ENCODE peak calls at places on chromosomes 16 and 17, in seven cellular contexts. One of them, this sample, is unnamed.

GRCh38 chr16:65782537-65783290 is 583.8 kb upstream of the CDH5 start:
- DNase-seq in endothelial cell: no peak
- DNase-seq in choroid plexus epithelial cell: peak
- DNase-seq in body of pancreas: no peak
- DNase-seq in ascending aorta: no peak
- DNase-seq in left ventricle myocardium inferior: no peak
- DNase-seq in psoas muscle: no peak
- DNase-seq in this sample: no peak

GRCh38 chr16:15576960-15577958 is 65.7 kb downstream of the MARF1 start:
- DNase-seq in left ventricle myocardium inferior: no peak
- DNase-seq in body of pancreas: no peak
- DNase-seq in choroid plexus epithelial cell: no peak
- DNase-seq in ascending aorta: no peak
- DNase-seq in endothelial cell: no peak
- DNase-seq in psoas muscle: no peak
- DNase-seq in this sample: no peak

GRCh38 chr17:72407336-72408121 is 286.7 kb downstream of the SOX9 start:
- DNase-seq in left ventricle myocardium inferior: peak
- DNase-seq in choroid plexus epithelial cell: peak
- DNase-seq in ascending aorta: peak
- DNase-seq in body of pancreas: peak
- DNase-seq in psoas muscle: peak
- DNase-seq in endothelial cell: no peak
- DNase-seq in this sample: peak

GRCh38 chr17:27993161-27993695 is 49.2 kb upstream of the NLK start:
- DNase-seq in ascending aorta: no peak
- DNase-seq in left ventricle myocardium inferior: no peak
- DNase-seq in endothelial cell: no peak
- DNase-seq in body of pancreas: no peak
- DNase-seq in choroid plexus epithelial cell: no peak
- DNase-seq in psoas muscle: no peak
- DNase-seq in this sample: no peak

GRCh38 chr17:29742210-29742513 is 119.5 kb upstream of the CORO6 start:
- DNase-seq in left ventricle myocardium inferior: no peak
- DNase-seq in ascending aorta: no peak
- DNase-seq in body of pancreas: no peak
- DNase-seq in endothelial cell: no peak
- DNase-seq in choroid plexus epithelial cell: no peak
- DNase-seq in psoas muscle: no peak
- DNase-seq in this sample: no peak

GRCh38 chr17:1422907-1423306 is 22.9 kb upstream of the YWHAE start:
- DNase-seq in ascending aorta: peak
- DNase-seq in choroid plexus epithelial cell: peak
- DNase-seq in body of pancreas: no peak
- DNase-seq in endothelial cell: no peak
- DNase-seq in left ventricle myocardium inferior: no peak
- DNase-seq in psoas muscle: peak
- DNase-seq in this sample: no peak

GRCh38 chr16:86598607-86599318 is 20.4 kb downstream of the FOXL1 start:
- DNase-seq in choroid plexus epithelial cell: no peak
- DNase-seq in endothelial cell: no peak
- DNase-seq in psoas muscle: no peak
- DNase-seq in left ventricle myocardium inferior: no peak
- DNase-seq in ascending aorta: peak
- DNase-seq in body of pancreas: no peak
- DNase-seq in this sample: no peak

GRCh38 chr17:28045304-28045703 is 2.8 kb downstream of the NLK start:
- DNase-seq in body of pancreas: no peak
- DNase-seq in endothelial cell: no peak
- DNase-seq in ascending aorta: no peak
- DNase-seq in choroid plexus epithelial cell: no peak
- DNase-seq in left ventricle myocardium inferior: no peak
- DNase-seq in psoas muscle: no peak
- DNase-seq in this sample: no peak

GRCh38 chr17:65243838-65244237 is 106.7 kb downstream of the RGS9 start:
- DNase-seq in body of pancreas: no peak
- DNase-seq in choroid plexus epithelial cell: peak
- DNase-seq in psoas muscle: no peak
- DNase-seq in ascending aorta: peak
- DNase-seq in left ventricle myocardium inferior: no peak
- DNase-seq in endothelial cell: no peak
- DNase-seq in this sample: no peak

GRCh38 chr17:13182854-13183253 is 165.0 kb upstream of the ELAC2 start:
- DNase-seq in body of pancreas: no peak
- DNase-seq in choroid plexus epithelial cell: no peak
- DNase-seq in endothelial cell: no peak
- DNase-seq in left ventricle myocardium inferior: no peak
- DNase-seq in psoas muscle: no peak
- DNase-seq in ascending aorta: no peak
- DNase-seq in this sample: no peak

GRCh38 chr16:64933890-64934289 is 188.0 kb downstream of the CDH11 start:
- DNase-seq in body of pancreas: no peak
- DNase-seq in left ventricle myocardium inferior: peak
- DNase-seq in psoas muscle: no peak
- DNase-seq in endothelial cell: no peak
- DNase-seq in ascending aorta: no peak
- DNase-seq in choroid plexus epithelial cell: peak
- DNase-seq in this sample: no peak

GRCh38 chr16:87322833-87323726 is 5.9 kb upstream of the C16orf95 start:
- DNase-seq in left ventricle myocardium inferior: no peak
- DNase-seq in choroid plexus epithelial cell: no peak
- DNase-seq in body of pancreas: no peak
- DNase-seq in psoas muscle: peak
- DNase-seq in ascending aorta: peak
- DNase-seq in endothelial cell: no peak
- DNase-seq in this sample: no peak

GRCh38 chr17:36575028-36575427 is 16.7 kb upstream of the DHRS11 start:
- DNase-seq in choroid plexus epithelial cell: no peak
- DNase-seq in ascending aorta: no peak
- DNase-seq in left ventricle myocardium inferior: no peak
- DNase-seq in psoas muscle: no peak
- DNase-seq in body of pancreas: no peak
- DNase-seq in endothelial cell: no peak
- DNase-seq in this sample: no peak

GRCh38 chr17:63431939-63432804 is 13.9 kb downstream of the CYB561 start:
- DNase-seq in psoas muscle: no peak
- DNase-seq in ascending aorta: peak
- DNase-seq in choroid plexus epithelial cell: peak
- DNase-seq in endothelial cell: no peak
- DNase-seq in body of pancreas: no peak
- DNase-seq in left ventricle myocardium inferior: no peak
- DNase-seq in this sample: no peak

GRCh38 chr16:77359065-77359502 is 75.8 kb downstream of the ADAMTS18 start:
- DNase-seq in choroid plexus epithelial cell: peak
- DNase-seq in ascending aorta: no peak
- DNase-seq in endothelial cell: no peak
- DNase-seq in psoas muscle: no peak
- DNase-seq in body of pancreas: no peak
- DNase-seq in left ventricle myocardium inferior: no peak
- DNase-seq in this sample: no peak

GRCh38 chr16:7601100-7601499 is 268.5 kb downstream of the RBFOX1 start:
- DNase-seq in left ventricle myocardium inferior: no peak
- DNase-seq in endothelial cell: no peak
- DNase-seq in choroid plexus epithelial cell: no peak
- DNase-seq in psoas muscle: no peak
- DNase-seq in body of pancreas: no peak
- DNase-seq in ascending aorta: no peak
- DNase-seq in this sample: no peak

GRCh38 chr17:7077911-7078546 is 2.0 kb downstream of the CLEC10A start:
- DNase-seq in endothelial cell: no peak
- DNase-seq in ascending aorta: no peak
- DNase-seq in body of pancreas: no peak
- DNase-seq in psoas muscle: no peak
- DNase-seq in left ventricle myocardium inferior: no peak
- DNase-seq in choroid plexus epithelial cell: no peak
- DNase-seq in this sample: no peak

GRCh38 chr17:29369831-29370735 is 20.1 kb upstream of the TAOK1 start:
- DNase-seq in body of pancreas: peak
- DNase-seq in endothelial cell: peak
- DNase-seq in psoas muscle: no peak
- DNase-seq in ascending aorta: peak
- DNase-seq in choroid plexus epithelial cell: peak
- DNase-seq in left ventricle myocardium inferior: peak
- DNase-seq in this sample: peak

GRCh38 chr17:40718904-40719303 is 15.4 kb upstream of the KRT24 start:
- DNase-seq in endothelial cell: no peak
- DNase-seq in left ventricle myocardium inferior: no peak
- DNase-seq in ascending aorta: no peak
- DNase-seq in choroid plexus epithelial cell: no peak
- DNase-seq in psoas muscle: no peak
- DNase-seq in body of pancreas: no peak
- DNase-seq in this sample: no peak

GRCh38 chr17:21042434-21043295 is at the start of gene USP22:
- DNase-seq in body of pancreas: no peak
- DNase-seq in ascending aorta: no peak
- DNase-seq in psoas muscle: no peak
- DNase-seq in endothelial cell: peak
- DNase-seq in left ventricle myocardium inferior: no peak
- DNase-seq in choroid plexus epithelial cell: no peak
- DNase-seq in this sample: peak

GRCh38 chr17:80337195-80337895 is 76.7 kb downstream of the RNF213 start:
- DNase-seq in psoas muscle: no peak
- DNase-seq in endothelial cell: no peak
- DNase-seq in left ventricle myocardium inferior: no peak
- DNase-seq in ascending aorta: no peak
- DNase-seq in body of pancreas: no peak
- DNase-seq in choroid plexus epithelial cell: no peak
- DNase-seq in this sample: no peak

GRCh38 chr16:80899804-80900592 is 95.6 kb upstream of the CDYL2 start:
- DNase-seq in left ventricle myocardium inferior: peak
- DNase-seq in body of pancreas: peak
- DNase-seq in psoas muscle: peak
- DNase-seq in ascending aorta: peak
- DNase-seq in endothelial cell: no peak
- DNase-seq in choroid plexus epithelial cell: peak
- DNase-seq in this sample: no peak

GRCh38 chr17:77124192-77124908 is 16.4 kb upstream of the SEC14L1 start:
- DNase-seq in endothelial cell: peak
- DNase-seq in body of pancreas: no peak
- DNase-seq in choroid plexus epithelial cell: peak
- DNase-seq in psoas muscle: no peak
- DNase-seq in ascending aorta: no peak
- DNase-seq in left ventricle myocardium inferior: peak
- DNase-seq in this sample: no peak

GRCh38 chr16:10180771-10181163 is 1.5 kb downstream of the GRIN2A start:
- DNase-seq in endothelial cell: peak
- DNase-seq in body of pancreas: peak
- DNase-seq in ascending aorta: no peak
- DNase-seq in psoas muscle: no peak
- DNase-seq in choroid plexus epithelial cell: no peak
- DNase-seq in left ventricle myocardium inferior: no peak
- DNase-seq in this sample: peak

GRCh38 chr17:55484575-55484974 is 26.7 kb downstream of the SMIM36 start:
- DNase-seq in left ventricle myocardium inferior: no peak
- DNase-seq in body of pancreas: no peak
- DNase-seq in psoas muscle: no peak
- DNase-seq in ascending aorta: no peak
- DNase-seq in choroid plexus epithelial cell: no peak
- DNase-seq in endothelial cell: no peak
- DNase-seq in this sample: no peak

GRCh38 chr16:86854895-86855294 is 276.5 kb downstream of the FOXL1 start:
- DNase-seq in psoas muscle: no peak
- DNase-seq in left ventricle myocardium inferior: no peak
- DNase-seq in ascending aorta: no peak
- DNase-seq in choroid plexus epithelial cell: peak
- DNase-seq in endothelial cell: no peak
- DNase-seq in body of pancreas: no peak
- DNase-seq in this sample: no peak

GRCh38 chr16:89456412-89456811 is 33.9 kb downstream of the ANKRD11 start:
- DNase-seq in psoas muscle: no peak
- DNase-seq in ascending aorta: no peak
- DNase-seq in left ventricle myocardium inferior: no peak
- DNase-seq in choroid plexus epithelial cell: no peak
- DNase-seq in body of pancreas: no peak
- DNase-seq in endothelial cell: no peak
- DNase-seq in this sample: no peak

GRCh38 chr17:30970757-30971567 is at the start of gene RNF135:
- DNase-seq in endothelial cell: peak
- DNase-seq in ascending aorta: peak
- DNase-seq in body of pancreas: peak
- DNase-seq in psoas muscle: peak
- DNase-seq in left ventricle myocardium inferior: peak
- DNase-seq in choroid plexus epithelial cell: peak
- DNase-seq in this sample: peak
- TF ChIP-seq CTCF in endothelial cell: peak
- TF ChIP-seq CTCF in ascending aorta: peak
- TF ChIP-seq CTCF in body of pancreas: peak
- TF ChIP-seq CTCF in psoas muscle: peak
- TF ChIP-seq CTCF in left ventricle myocardium inferior: peak
- TF ChIP-seq CTCF in choroid plexus epithelial cell: no peak
- TF ChIP-seq CTCF in this sample: peak

DNA sequence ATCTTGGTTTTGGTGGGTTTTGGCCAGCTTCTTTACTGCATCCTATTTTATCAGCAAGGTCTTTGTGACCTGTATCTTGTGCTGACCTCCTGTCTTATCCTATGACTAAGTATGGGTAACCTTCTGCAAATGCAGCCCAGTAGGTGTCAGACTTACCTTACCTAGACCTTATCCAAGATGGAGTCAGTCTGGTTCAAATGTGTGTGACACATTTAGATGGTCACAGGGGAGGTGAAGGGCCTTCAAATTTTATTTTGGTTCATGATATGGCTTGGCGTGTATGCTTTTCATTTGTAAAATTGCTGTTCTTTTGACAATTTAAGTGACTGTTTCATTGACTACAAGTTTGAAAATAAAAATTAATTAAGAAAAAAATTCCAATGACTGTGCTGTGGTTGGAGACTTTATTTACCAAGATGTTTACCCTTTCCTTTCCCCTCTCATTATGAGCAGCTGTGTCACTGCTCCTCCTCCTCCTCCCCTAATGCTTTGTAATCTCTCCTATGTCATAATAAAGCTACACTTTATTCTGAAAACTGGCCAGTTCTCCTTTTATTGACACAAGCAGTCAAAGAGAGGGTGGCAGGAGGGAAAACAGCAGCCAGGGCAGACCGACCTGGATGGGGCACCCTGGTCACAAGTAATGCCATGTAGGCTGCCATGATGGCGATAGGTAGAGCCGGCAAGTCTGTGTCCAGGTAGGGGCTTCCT is 49.4 kb downstream of the TNFRSF13B start:
- DNase-seq in endothelial cell: no peak
- DNase-seq in choroid plexus epithelial cell: peak
- DNase-seq in left ventricle myocardium inferior: no peak
- DNase-seq in psoas muscle: no peak
- DNase-seq in body of pancreas: no peak
- DNase-seq in ascending aorta: no peak
- DNase-seq in this sample: no peak
- TF ChIP-seq CTCF in endothelial cell: no peak
- TF ChIP-seq CTCF in choroid plexus epithelial cell: peak
- TF ChIP-seq CTCF in left ventricle myocardium inferior: no peak
- TF ChIP-seq CTCF in psoas muscle: no peak
- TF ChIP-seq CTCF in body of pancreas: peak
- TF ChIP-seq CTCF in ascending aorta: no peak
- TF ChIP-seq CTCF in this sample: peak

GRCh38 chr17:59607817-59608403 is 11.8 kb upstream of the CLTC start:
- DNase-seq in endothelial cell: peak
- DNase-seq in choroid plexus epithelial cell: peak
- DNase-seq in body of pancreas: peak
- DNase-seq in left ventricle myocardium inferior: no peak
- DNase-seq in psoas muscle: no peak
- DNase-seq in ascending aorta: no peak
- DNase-seq in this sample: no peak
- TF ChIP-seq CTCF in endothelial cell: peak
- TF ChIP-seq CTCF in choroid plexus epithelial cell: peak
- TF ChIP-seq CTCF in body of pancreas: no peak
- TF ChIP-seq CTCF in left ventricle myocardium inferior: no peak
- TF ChIP-seq CTCF in psoas muscle: no peak
- TF ChIP-seq CTCF in ascending aorta: no peak
- TF ChIP-seq CTCF in this sample: peak

GRCh38 chr17:81399481-81400153 is 4.4 kb downstream of the BAHCC1 start:
- DNase-seq in left ventricle myocardium inferior: peak
- DNase-seq in body of pancreas: no peak
- DNase-seq in ascending aorta: no peak
- DNase-seq in endothelial cell: no peak
- DNase-seq in choroid plexus epithelial cell: peak
- DNase-seq in psoas muscle: peak
- DNase-seq in this sample: peak
- TF ChIP-seq CTCF in left ventricle myocardium inferior: no peak
- TF ChIP-seq CTCF in body of pancreas: no peak
- TF ChIP-seq CTCF in ascending aorta: no peak
- TF ChIP-seq CTCF in endothelial cell: no peak
- TF ChIP-seq CTCF in choroid plexus epithelial cell: no peak
- TF ChIP-seq CTCF in psoas muscle: no peak
- TF ChIP-seq CTCF in this sample: no peak